ENCODE peak calls at places on chromosomes 11 and 22, in eight cellular contexts. One of them, this sample, is unnamed.

GRCh38 chr11:77592727-77593126 is 3.0 kb downstream of the AQP11 start:
- DNase-seq in RKO: no peak
- DNase-seq in EL: no peak
- DNase-seq in GM04504: no peak
- DNase-seq in activated T-cell treated with anti-CD3 and anti-CD28 coated beads for 24 hours: no peak
- DNase-seq in naive thymus-derived CD8-positive, alpha-beta T cell: no peak
- DNase-seq in spleen: no peak
- DNase-seq in activated T-helper 1 cell treated with Interleukin-2 at 50 U/mL for 16 hours: no peak
- DNase-seq in this sample: no peak

GRCh38 chr11:124302291-124302690 is 11.5 kb downstream of the OR8D1 start:
- DNase-seq in GM04504: no peak
- DNase-seq in RKO: no peak
- DNase-seq in naive thymus-derived CD8-positive, alpha-beta T cell: no peak
- DNase-seq in activated T-helper 1 cell treated with Interleukin-2 at 50 U/mL for 16 hours: no peak
- DNase-seq in EL: no peak
- DNase-seq in activated T-cell treated with anti-CD3 and anti-CD28 coated beads for 24 hours: no peak
- DNase-seq in spleen: no peak
- DNase-seq in this sample: no peak

GRCh38 chr11:7637447-7638157 is 35.7 kb downstream of the CYB5R2 start:
- DNase-seq in activated T-helper 1 cell treated with Interleukin-2 at 50 U/mL for 16 hours: no peak
- DNase-seq in spleen: no peak
- DNase-seq in naive thymus-derived CD8-positive, alpha-beta T cell: no peak
- DNase-seq in RKO: no peak
- DNase-seq in GM04504: peak
- DNase-seq in activated T-cell treated with anti-CD3 and anti-CD28 coated beads for 24 hours: no peak
- DNase-seq in EL: peak
- DNase-seq in this sample: no peak

GRCh38 chr11:4891996-4892640 is 10.4 kb downstream of the OR51T1 start:
- DNase-seq in RKO: peak
- DNase-seq in EL: peak
- DNase-seq in activated T-cell treated with anti-CD3 and anti-CD28 coated beads for 24 hours: no peak
- DNase-seq in activated T-helper 1 cell treated with Interleukin-2 at 50 U/mL for 16 hours: no peak
- DNase-seq in GM04504: peak
- DNase-seq in naive thymus-derived CD8-positive, alpha-beta T cell: no peak
- DNase-seq in spleen: no peak
- DNase-seq in this sample: no peak

GRCh38 chr11:24234822-24235508 is 261.9 kb upstream of the LUZP2 start:
- DNase-seq in EL: peak
- DNase-seq in spleen: no peak
- DNase-seq in activated T-cell treated with anti-CD3 and anti-CD28 coated beads for 24 hours: no peak
- DNase-seq in naive thymus-derived CD8-positive, alpha-beta T cell: no peak
- DNase-seq in RKO: no peak
- DNase-seq in GM04504: peak
- DNase-seq in activated T-helper 1 cell treated with Interleukin-2 at 50 U/mL for 16 hours: no peak
- DNase-seq in this sample: peak

GRCh38 chr11:125768256-125769046 is 10.2 kb downstream of the PATE2 start:
- DNase-seq in RKO: no peak
- DNase-seq in GM04504: no peak
- DNase-seq in naive thymus-derived CD8-positive, alpha-beta T cell: no peak
- DNase-seq in activated T-helper 1 cell treated with Interleukin-2 at 50 U/mL for 16 hours: no peak
- DNase-seq in activated T-cell treated with anti-CD3 and anti-CD28 coated beads for 24 hours: no peak
- DNase-seq in EL: no peak
- DNase-seq in spleen: no peak
- DNase-seq in this sample: no peak

GRCh38 chr22:48740086-48740730 is 1087.5 kb downstream of the BRD1 start:
- DNase-seq in RKO: no peak
- DNase-seq in EL: no peak
- DNase-seq in activated T-cell treated with anti-CD3 and anti-CD28 coated beads for 24 hours: no peak
- DNase-seq in GM04504: no peak
- DNase-seq in activated T-helper 1 cell treated with Interleukin-2 at 50 U/mL for 16 hours: no peak
- DNase-seq in spleen: peak
- DNase-seq in naive thymus-derived CD8-positive, alpha-beta T cell: no peak
- DNase-seq in this sample: no peak

GRCh38 chr22:45683248-45683647 is 11.6 kb downstream of the ATXN10 start:
- DNase-seq in GM04504: no peak
- DNase-seq in RKO: no peak
- DNase-seq in naive thymus-derived CD8-positive, alpha-beta T cell: no peak
- DNase-seq in spleen: no peak
- DNase-seq in EL: no peak
- DNase-seq in activated T-helper 1 cell treated with Interleukin-2 at 50 U/mL for 16 hours: no peak
- DNase-seq in activated T-cell treated with anti-CD3 and anti-CD28 coated beads for 24 hours: no peak
- DNase-seq in this sample: no peak

GRCh38 chr11:20887137-20887536 is 217.8 kb downstream of the NELL1 start:
- DNase-seq in activated T-cell treated with anti-CD3 and anti-CD28 coated beads for 24 hours: no peak
- DNase-seq in activated T-helper 1 cell treated with Interleukin-2 at 50 U/mL for 16 hours: no peak
- DNase-seq in naive thymus-derived CD8-positive, alpha-beta T cell: no peak
- DNase-seq in EL: no peak
- DNase-seq in spleen: no peak
- DNase-seq in GM04504: no peak
- DNase-seq in RKO: no peak
- DNase-seq in this sample: no peak

GRCh38 chr11:100923555-100923954 is 206.1 kb downstream of the PGR start:
- DNase-seq in EL: peak
- DNase-seq in activated T-cell treated with anti-CD3 and anti-CD28 coated beads for 24 hours: no peak
- DNase-seq in RKO: no peak
- DNase-seq in naive thymus-derived CD8-positive, alpha-beta T cell: no peak
- DNase-seq in GM04504: no peak
- DNase-seq in spleen: no peak
- DNase-seq in activated T-helper 1 cell treated with Interleukin-2 at 50 U/mL for 16 hours: no peak
- DNase-seq in this sample: no peak

GRCh38 chr22:39690901-39691620 is 120.5 kb downstream of the CACNA1I start:
- DNase-seq in EL: peak
- DNase-seq in naive thymus-derived CD8-positive, alpha-beta T cell: no peak
- DNase-seq in RKO: no peak
- DNase-seq in activated T-helper 1 cell treated with Interleukin-2 at 50 U/mL for 16 hours: no peak
- DNase-seq in activated T-cell treated with anti-CD3 and anti-CD28 coated beads for 24 hours: peak
- DNase-seq in spleen: no peak
- DNase-seq in GM04504: no peak
- DNase-seq in this sample: no peak

GRCh38 chr11:83819936-83820549 is 533.9 kb upstream of the CCDC90B start:
- DNase-seq in GM04504: peak
- DNase-seq in naive thymus-derived CD8-positive, alpha-beta T cell: no peak
- DNase-seq in EL: peak
- DNase-seq in activated T-cell treated with anti-CD3 and anti-CD28 coated beads for 24 hours: no peak
- DNase-seq in activated T-helper 1 cell treated with Interleukin-2 at 50 U/mL for 16 hours: no peak
- DNase-seq in RKO: peak
- DNase-seq in spleen: no peak
- DNase-seq in this sample: no peak

GRCh38 chr11:115660072-115660805 is 156.0 kb upstream of the CADM1 start:
- DNase-seq in EL: no peak
- DNase-seq in spleen: no peak
- DNase-seq in naive thymus-derived CD8-positive, alpha-beta T cell: no peak
- DNase-seq in RKO: no peak
- DNase-seq in GM04504: no peak
- DNase-seq in activated T-helper 1 cell treated with Interleukin-2 at 50 U/mL for 16 hours: no peak
- DNase-seq in activated T-cell treated with anti-CD3 and anti-CD28 coated beads for 24 hours: no peak
- DNase-seq in this sample: no peak

GRCh38 chr11:95338430-95338991 is 107.5 kb upstream of the SESN3 start:
- DNase-seq in EL: no peak
- DNase-seq in RKO: no peak
- DNase-seq in spleen: peak
- DNase-seq in activated T-helper 1 cell treated with Interleukin-2 at 50 U/mL for 16 hours: no peak
- DNase-seq in naive thymus-derived CD8-positive, alpha-beta T cell: no peak
- DNase-seq in activated T-cell treated with anti-CD3 and anti-CD28 coated beads for 24 hours: no peak
- DNase-seq in GM04504: no peak
- DNase-seq in this sample: peak

GRCh38 chr11:66293352-66293751 is 1.7 kb downstream of the TMEM151A start:
- DNase-seq in spleen: no peak
- DNase-seq in naive thymus-derived CD8-positive, alpha-beta T cell: no peak
- DNase-seq in activated T-helper 1 cell treated with Interleukin-2 at 50 U/mL for 16 hours: no peak
- DNase-seq in EL: no peak
- DNase-seq in GM04504: no peak
- DNase-seq in RKO: no peak
- DNase-seq in activated T-cell treated with anti-CD3 and anti-CD28 coated beads for 24 hours: no peak
- DNase-seq in this sample: no peak

GRCh38 chr22:40395607-40396006 is 25.2 kb downstream of the SGSM3 start:
- DNase-seq in naive thymus-derived CD8-positive, alpha-beta T cell: no peak
- DNase-seq in RKO: no peak
- DNase-seq in GM04504: no peak
- DNase-seq in activated T-cell treated with anti-CD3 and anti-CD28 coated beads for 24 hours: no peak
- DNase-seq in activated T-helper 1 cell treated with Interleukin-2 at 50 U/mL for 16 hours: no peak
- DNase-seq in spleen: no peak
- DNase-seq in EL: no peak
- DNase-seq in this sample: no peak

GRCh38 chr22:39296535-39296934 is 22.9 kb downstream of the RPL3 start:
- DNase-seq in EL: no peak
- DNase-seq in activated T-cell treated with anti-CD3 and anti-CD28 coated beads for 24 hours: no peak
- DNase-seq in activated T-helper 1 cell treated with Interleukin-2 at 50 U/mL for 16 hours: no peak
- DNase-seq in GM04504: no peak
- DNase-seq in RKO: no peak
- DNase-seq in spleen: no peak
- DNase-seq in naive thymus-derived CD8-positive, alpha-beta T cell: no peak
- DNase-seq in this sample: no peak

GRCh38 chr22:41332217-41332616 is 30.9 kb downstream of the ZC3H7B start:
- DNase-seq in EL: no peak
- DNase-seq in naive thymus-derived CD8-positive, alpha-beta T cell: no peak
- DNase-seq in RKO: no peak
- DNase-seq in activated T-helper 1 cell treated with Interleukin-2 at 50 U/mL for 16 hours: no peak
- DNase-seq in GM04504: no peak
- DNase-seq in spleen: no peak
- DNase-seq in activated T-cell treated with anti-CD3 and anti-CD28 coated beads for 24 hours: no peak
- DNase-seq in this sample: no peak

GRCh38 chr22:27504360-27504759 is 297.2 kb downstream of the MN1 start:
- DNase-seq in activated T-helper 1 cell treated with Interleukin-2 at 50 U/mL for 16 hours: no peak
- DNase-seq in RKO: no peak
- DNase-seq in naive thymus-derived CD8-positive, alpha-beta T cell: no peak
- DNase-seq in spleen: no peak
- DNase-seq in activated T-cell treated with anti-CD3 and anti-CD28 coated beads for 24 hours: no peak
- DNase-seq in EL: no peak
- DNase-seq in GM04504: no peak
- DNase-seq in this sample: no peak

GRCh38 chr11:13223112-13223511 is 54.5 kb upstream of the BMAL1 start:
- DNase-seq in activated T-helper 1 cell treated with Interleukin-2 at 50 U/mL for 16 hours: no peak
- DNase-seq in GM04504: no peak
- DNase-seq in EL: no peak
- DNase-seq in RKO: no peak
- DNase-seq in activated T-cell treated with anti-CD3 and anti-CD28 coated beads for 24 hours: no peak
- DNase-seq in spleen: no peak
- DNase-seq in naive thymus-derived CD8-positive, alpha-beta T cell: no peak
- DNase-seq in this sample: no peak

GRCh38 chr22:27115816-27116256 is 458.4 kb downstream of the MIAT start:
- DNase-seq in naive thymus-derived CD8-positive, alpha-beta T cell: no peak
- DNase-seq in EL: peak
- DNase-seq in activated T-cell treated with anti-CD3 and anti-CD28 coated beads for 24 hours: no peak
- DNase-seq in GM04504: no peak
- DNase-seq in activated T-helper 1 cell treated with Interleukin-2 at 50 U/mL for 16 hours: no peak
- DNase-seq in RKO: no peak
- DNase-seq in spleen: no peak
- DNase-seq in this sample: no peak

GRCh38 chr11:127624455-127624854 is 623.9 kb upstream of the KIRREL3 start:
- DNase-seq in activated T-cell treated with anti-CD3 and anti-CD28 coated beads for 24 hours: no peak
- DNase-seq in activated T-helper 1 cell treated with Interleukin-2 at 50 U/mL for 16 hours: no peak
- DNase-seq in RKO: no peak
- DNase-seq in GM04504: no peak
- DNase-seq in naive thymus-derived CD8-positive, alpha-beta T cell: no peak
- DNase-seq in EL: no peak
- DNase-seq in spleen: no peak
- DNase-seq in this sample: no peak

GRCh38 chr22:37454857-37455686 is 27.8 kb upstream of the ELFN2 start:
- DNase-seq in GM04504: no peak
- DNase-seq in activated T-cell treated with anti-CD3 and anti-CD28 coated beads for 24 hours: no peak
- DNase-seq in EL: peak
- DNase-seq in activated T-helper 1 cell treated with Interleukin-2 at 50 U/mL for 16 hours: no peak
- DNase-seq in RKO: peak
- DNase-seq in naive thymus-derived CD8-positive, alpha-beta T cell: no peak
- DNase-seq in spleen: no peak
- DNase-seq in this sample: peak

GRCh38 chr11:70583781-70584218 is 185.5 kb downstream of the CTTN start:
- DNase-seq in RKO: no peak
- DNase-seq in EL: no peak
- DNase-seq in activated T-helper 1 cell treated with Interleukin-2 at 50 U/mL for 16 hours: no peak
- DNase-seq in spleen: peak
- DNase-seq in GM04504: no peak
- DNase-seq in activated T-cell treated with anti-CD3 and anti-CD28 coated beads for 24 hours: no peak
- DNase-seq in naive thymus-derived CD8-positive, alpha-beta T cell: no peak
- DNase-seq in this sample: peak

GRCh38 chr22:30308518-30309230 is 18.1 kb downstream of the TBC1D10A start:
- DNase-seq in activated T-helper 1 cell treated with Interleukin-2 at 50 U/mL for 16 hours: no peak
- DNase-seq in GM04504: no peak
- DNase-seq in EL: no peak
- DNase-seq in RKO: peak
- DNase-seq in activated T-cell treated with anti-CD3 and anti-CD28 coated beads for 24 hours: no peak
- DNase-seq in naive thymus-derived CD8-positive, alpha-beta T cell: no peak
- DNase-seq in spleen: no peak
- DNase-seq in this sample: no peak

This sample was measured in upper lobe of right lung.